ENCODE peak calls at places on chromosomes 5 and 9, in four cellular contexts. G is fibroblast of lung, B is gastrocnemius medialis, K is WTC11. L is an unnamed sample.
A peak's percentile ranks its signal among the peaks of the same experiment; 100 is the strongest.

GRCh38 chr5:94544031-94544650 is 74.3 kb downstream of the KIAA0825 start:
- DNase-seq in B (no peak), G (peak; percentile 45), K (no peak), L (no peak)

GRCh38 chr9:99126312-99126711 is 21.4 kb downstream of the TGFBR1 start:
- DNase-seq in G (no peak), B (no peak), K (no peak), L (no peak)

GRCh38 chr5:44787731-44788130 is 21.0 kb upstream of the MRPS30 start:
- DNase-seq in K (no peak), B (no peak), G (no peak), L (no peak)

GRCh38 chr5:146772881-146773440 is 105.6 kb downstream of the PPP2R2B start:
- DNase-seq in G (peak; percentile 64), K (no peak), B (no peak), L (no peak)

GRCh38 chr5:148843510-148844318 is 17.3 kb downstream of the ADRB2 start:
- DNase-seq in G (peak; percentile 35), K (no peak), B (no peak), L (no peak)

GRCh38 chr5:1008451-1009358 is at the start of gene NKD2:
- DNase-seq in K (peak; percentile 66), B (no peak), G (no peak), L (peak; percentile 48)

GRCh38 chr5:76958976-76959767 is 6.3 kb downstream of the CRHBP start:
- DNase-seq in G (peak; percentile 95), B (no peak), K (no peak), L (no peak)

GRCh38 chr9:114745879-114746550 is 59.8 kb downstream of the TNFSF15 start:
- DNase-seq in G (no peak), K (no peak), B (no peak), L (no peak)

GRCh38 chr5:124692324-124692723 is 54.1 kb downstream of the ZNF608 start:
- DNase-seq in G (peak; percentile 91), K (no peak), B (no peak), L (no peak)

GRCh38 chr5:13470256-13470655 is 474.2 kb downstream of the DNAH5 start:
- DNase-seq in B (no peak), K (no peak), G (no peak), L (no peak)

GRCh38 chr5:82347213-82347947 is 69.2 kb upstream of the RPS23 start:
- DNase-seq in K (no peak), B (peak; percentile 26), G (peak; percentile 93), L (peak; percentile 73)

GRCh38 chr5:159174511-159175168 is 34.7 kb downstream of the RNF145 start:
- DNase-seq in K (no peak), G (peak; percentile 63), B (no peak), L (no peak)

GRCh38 chr5:34684281-34684979 is 28.3 kb downstream of the RAI14 start:
- DNase-seq in G (peak; percentile 83), K (no peak), B (no peak), L (no peak)

GRCh38 chr9:106772523-106773290 is 90.3 kb upstream of the ZNF462 start:
- DNase-seq in G (no peak), B (no peak), K (no peak), L (no peak)

GRCh38 chr9:26077860-26078259 is 399.6 kb upstream of the TUSC1 start:
- DNase-seq in K (no peak), B (no peak), G (no peak), L (no peak)

GRCh38 chr9:133142657-133143592 is 20.8 kb downstream of the GBGT1 start:
- DNase-seq in B (no peak), G (no peak), K (no peak), L (no peak)

GRCh38 chr9:84101892-84102632 is 121.5 kb downstream of the RMI1 start:
- DNase-seq in K (peak; percentile 19), G (no peak), B (no peak), L (no peak)

GRCh38 chr5:115939059-115939458 is 23.2 kb upstream of the LVRN start:
- DNase-seq in K (no peak), B (no peak), G (peak; percentile 2), L (no peak)

GRCh38 chr5:95606419-95606818 is 13.5 kb upstream of the GPR150 start:
- DNase-seq in K (no peak), G (no peak), B (no peak), L (no peak)

GRCh38 chr5:81749186-81749561 is 1.7 kb downstream of the SSBP2 start:
- DNase-seq in B (no peak), G (no peak), K (no peak), L (no peak)

GRCh38 chr5:43000198-43000840 is 39.8 kb downstream of the ANXA2R start:
- DNase-seq in B (no peak), K (peak; percentile 73), G (peak; percentile 73), L (no peak)

GRCh38 chr5:82396871-82397514 is 118.8 kb upstream of the RPS23 start:
- DNase-seq in G (peak; percentile 100), B (peak; percentile 38), K (no peak), L (peak; percentile 89)

GRCh38 chr9:77892171-77892570 is 139.4 kb downstream of the GNAQ start:
- DNase-seq in K (no peak), G (no peak), B (no peak), L (no peak)

GRCh38 chr9:90044710-90045151 is 439.9 kb downstream of the GADD45G start:
- DNase-seq in B (no peak), G (peak; percentile 40), K (no peak), L (no peak)

GRCh38 chr9:78278801-78279200 is 18.1 kb upstream of the PSAT1 start:
- DNase-seq in G (no peak), K (no peak), B (no peak), L (no peak)

GRCh38 chr9:37104183-37104889 is 16.0 kb upstream of the ZCCHC7 start:
- DNase-seq in G (peak; percentile 76), K (no peak), B (no peak), L (no peak)

GRCh38 chr5:107864793-107865192 is 194.1 kb upstream of the EFNA5 start:
- DNase-seq in K (no peak), G (peak; percentile 80), B (no peak), L (no peak)

GRCh38 chr9:132486706-132487350 is 76.8 kb downstream of the CFAP77 start:
- DNase-seq in K (no peak), B (no peak), G (no peak), L (no peak)

GRCh38 chr5:54832846-54833245 is 152.5 kb downstream of the ESM1 start:
- DNase-seq in B (no peak), K (no peak), G (peak; percentile 40), L (no peak)

GRCh38 chr9:107211331-107211730 is 71.7 kb upstream of the RAD23B start:
- DNase-seq in K (no peak), G (no peak), B (no peak), L (no peak)

GRCh38 chr5:177497011-177497296 is 450 bp downstream of the PDLIM7 start:
- DNase-seq in G (no peak), K (no peak), B (no peak), L (no peak)

GRCh38 chr5:177498013-177498847 is 826 bp upstream of the PDLIM7 start:
- DNase-seq in K (peak; percentile 67), G (no peak), B (no peak), L (no peak)

GRCh38 chr5:177496111-177497010 is 1.0 kb downstream of the PDLIM7 start:
- DNase-seq in B (peak; percentile 79), G (peak; percentile 95), K (peak; percentile 88), L (peak; percentile 84)

GRCh38 chr5:177495243-177496060 is 2.0 kb downstream of the PDLIM7 start:
- DNase-seq in K (peak; percentile 85), B (no peak), G (peak; percentile 93), L (peak; percentile 86)

DNA sequence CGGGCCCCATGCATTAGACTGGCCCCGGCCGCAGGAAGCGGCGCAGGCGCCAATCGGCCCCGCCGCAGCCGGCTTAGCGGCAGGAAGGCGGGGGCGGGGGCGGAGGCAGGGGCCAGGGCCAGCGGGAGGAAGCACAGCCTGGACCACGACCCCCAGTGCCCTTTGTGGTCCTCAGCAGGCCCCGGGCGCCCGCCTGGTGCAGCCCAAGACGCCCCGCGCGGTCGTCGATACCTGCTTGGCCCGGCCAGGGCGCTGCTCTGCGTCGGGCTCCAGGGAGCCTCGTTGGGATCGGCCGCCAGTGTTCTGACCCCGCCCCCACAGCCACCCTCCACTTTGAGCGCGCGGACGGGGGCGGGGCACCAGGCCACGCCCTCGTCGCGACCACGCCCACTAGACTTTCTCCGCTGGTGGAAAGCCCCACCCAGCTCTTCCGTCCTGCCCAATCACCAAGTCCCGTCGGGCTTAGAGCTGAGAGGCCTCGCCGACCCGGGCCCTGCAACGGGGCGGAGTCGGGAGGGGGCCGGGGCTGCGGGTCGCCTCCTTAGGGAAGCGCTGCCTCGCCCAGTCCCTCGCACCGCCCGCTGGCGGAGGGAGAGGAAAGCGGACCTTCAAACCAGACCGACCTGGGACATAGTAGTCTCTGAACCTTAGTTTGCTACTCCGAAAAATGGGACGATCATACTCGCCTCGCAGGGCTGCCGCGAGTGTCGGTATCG is at the start of gene PDLIM7:
- DNase-seq in B (peak; percentile 92), K (peak; percentile 97), G (peak; percentile 97), L (peak; percentile 97)
- TF ChIP-seq CTCF in B (no peak), K (no peak), G (no peak), L (no peak)

DNA sequence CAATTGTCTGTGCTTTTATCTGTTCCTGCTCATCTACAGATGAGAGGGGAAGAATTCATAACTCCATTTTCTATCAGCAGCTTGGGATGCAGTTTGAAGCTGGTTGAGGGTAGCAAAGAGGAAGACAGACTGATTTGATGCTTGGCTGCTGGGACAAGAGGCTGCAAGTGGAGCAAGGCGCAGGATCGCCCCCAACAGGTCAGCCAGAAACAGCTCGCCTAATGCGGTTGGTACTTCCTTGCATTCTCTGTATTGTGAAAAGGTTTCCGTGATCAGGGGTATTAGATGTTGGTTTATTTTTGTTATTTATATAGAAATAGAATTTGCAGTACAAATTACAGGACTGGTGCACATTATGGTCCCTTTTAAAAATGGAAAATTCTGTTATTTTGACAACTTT is 40.6 kb downstream of the ZNF883 start:
- DNase-seq in G (no peak), K (peak; percentile 58), B (no peak), L (no peak)
- TF ChIP-seq CTCF in G (peak; percentile 3), K (peak; percentile 44), B (no peak), L (no peak)

DNA sequence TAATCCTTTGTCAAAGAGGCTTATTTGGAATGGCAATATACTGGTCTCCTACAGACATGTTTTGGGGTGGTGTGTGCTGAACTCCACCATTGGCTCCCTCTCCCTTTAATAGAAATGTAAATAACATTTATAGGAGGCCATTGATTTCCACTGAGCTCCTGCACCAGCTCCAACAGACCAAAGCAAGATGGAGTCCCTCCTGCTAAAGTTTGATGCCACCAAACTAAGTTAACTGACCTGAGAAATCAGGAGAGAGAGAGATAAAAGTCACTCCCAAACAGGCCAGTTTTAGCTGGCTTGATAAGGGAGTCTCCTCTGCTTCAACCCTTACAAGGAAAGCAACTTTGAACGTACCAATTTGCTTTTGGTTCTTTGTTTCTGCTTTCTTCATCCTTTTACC is 8.1 kb upstream of the SPIN1 start:
- DNase-seq in G (no peak), K (no peak), B (no peak), L (no peak)
- TF ChIP-seq CTCF in G (no peak), K (no peak), B (no peak), L (no peak)

DNA sequence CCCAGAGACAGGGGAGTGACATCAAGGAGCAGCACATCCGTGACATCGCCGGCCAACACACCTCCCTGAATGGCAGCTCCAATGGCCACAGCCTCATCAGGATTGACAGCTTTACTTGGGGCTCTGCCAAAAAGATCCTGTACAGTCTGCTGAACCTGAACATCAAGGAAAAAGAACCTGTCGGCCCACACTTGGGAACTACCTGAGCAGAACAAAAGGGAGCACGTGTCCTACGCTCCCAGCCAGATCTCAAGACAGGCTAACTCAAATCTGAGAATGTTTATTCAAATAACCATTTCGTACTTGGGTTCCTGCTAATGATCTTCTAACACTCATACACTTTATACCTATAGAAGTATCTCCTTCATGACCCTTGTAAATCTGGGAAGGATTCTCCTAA is 15.3 kb downstream of the HSPA9 start:
- DNase-seq in K (no peak), G (no peak), B (no peak), L (no peak)
- TF ChIP-seq CTCF in K (no peak), G (no peak), B (no peak), L (no peak)

GRCh38 chr9:68949271-68950000 is 64.5 kb downstream of the PRKACG start:
- DNase-seq in B (no peak), K (no peak), G (no peak), L (no peak)
- TF ChIP-seq CTCF in B (peak; percentile 40), K (no peak), G (peak; percentile 18), L (no peak)

L was measured in right atrium auricular region.